ENCODE peak calls at places on chromosomes 4 and X, in six cellular contexts. W is K562, Z is MM.1S, O is IMR-90, S is GM23338, I is fibroblast of lung. C is an unnamed sample.

GRCh38 chr4:46945062-46945461 is 36.0 kb upstream of the COX7B2 start:
- DNase-seq in W (no peak), Z (no peak), O (no peak), S (no peak), I (no peak), C (no peak)

GRCh38 chr4:122576261-122577188 is 44.3 kb downstream of the IL21 start:
- DNase-seq in W (peak), Z (peak), O (peak), S (peak), I (peak), C (no peak)

GRCh38 chr4:169619518-169619957 is 840 bp upstream of the CLCN3 start:
- DNase-seq in W (peak), Z (peak), O (peak), S (peak), I (peak), C (peak)

GRCh38 chr4:70721747-70722146 is at the start of gene RUFY3:
- DNase-seq in W (no peak), Z (no peak), O (peak), S (peak), I (peak), C (peak)

GRCh38 chrX:12891167-12891566 is 15.3 kb upstream of the TLR8 start:
- DNase-seq in W (no peak), Z (no peak), O (no peak), S (no peak), I (no peak), C (no peak)

GRCh38 chr4:159823743-159824142 is 720.9 kb downstream of the RAPGEF2 start:
- DNase-seq in W (no peak), Z (peak), O (no peak), S (no peak), I (peak), C (peak)

GRCh38 chrX:153433161-153433680 is 12.6 kb downstream of the TREX2 start:
- DNase-seq in W (no peak), Z (no peak), O (no peak), S (no peak), I (no peak), C (no peak)

GRCh38 chrX:71533850-71534515 is 1.1 kb downstream of the OGT start:
- DNase-seq in W (peak), Z (peak), O (peak), S (peak), I (peak), C (peak)

GRCh38 chr4:148632476-148632875 is 190.3 kb upstream of the NR3C2 start:
- DNase-seq in W (no peak), Z (no peak), O (no peak), S (no peak), I (no peak), C (no peak)

GRCh38 chr4:83708500-83709175 is 172.7 kb downstream of the GPAT3 start:
- DNase-seq in W (no peak), Z (no peak), O (no peak), S (peak), I (no peak), C (no peak)

GRCh38 chrX:8649969-8650368 is 82.0 kb downstream of the ANOS1 start:
- DNase-seq in W (no peak), Z (no peak), O (no peak), S (no peak), I (no peak), C (no peak)

DNA sequence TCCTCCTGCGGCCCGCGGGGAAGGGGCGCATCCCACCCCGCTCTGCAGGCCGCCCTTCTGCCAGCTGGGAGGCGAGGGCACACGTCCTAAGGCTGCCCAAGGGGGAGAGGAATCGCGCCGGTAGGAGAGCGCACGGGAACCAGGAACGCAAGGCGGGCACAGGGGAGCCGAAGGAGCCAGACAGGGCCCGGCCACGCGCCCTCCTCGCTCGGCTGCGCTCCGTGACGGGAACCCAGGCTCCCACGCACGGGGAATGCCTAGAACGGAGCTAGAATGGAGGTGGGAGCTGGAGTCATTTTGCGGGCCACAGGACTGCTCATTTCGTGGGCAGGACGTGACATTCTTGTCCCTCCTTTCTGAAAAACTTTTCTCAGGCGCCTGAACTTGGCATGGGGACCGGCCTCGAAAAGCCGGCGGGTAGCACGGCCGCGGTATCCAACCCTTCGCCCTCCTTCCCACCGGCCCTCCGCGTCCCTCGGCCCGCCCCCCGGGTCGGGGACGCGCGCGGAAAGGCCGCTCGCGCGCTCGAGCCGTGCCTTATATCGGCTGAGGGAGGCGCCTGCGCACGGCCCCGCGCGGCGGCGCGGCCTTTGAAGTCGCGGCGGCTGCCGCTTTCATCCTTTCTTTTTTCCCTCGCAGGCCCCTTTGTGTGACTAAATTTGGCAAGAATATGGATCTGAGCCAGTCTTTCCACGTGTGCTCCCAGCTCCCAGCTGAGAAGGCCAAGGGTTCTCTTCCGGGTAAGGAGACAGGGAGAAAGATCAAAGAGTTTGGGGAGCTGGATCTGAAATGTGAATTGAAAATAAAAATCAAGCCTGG is 4.3 kb upstream of the LEF1 start:
- DNase-seq in W (peak), Z (peak), O (no peak), S (peak), I (peak), C (peak)
- H2AFZ ChIP-seq in W (peak), Z (peak), O (peak), S (peak), I (peak), C (peak)

GRCh38 chr4:80454561-80454960 is 119.0 kb downstream of the CFAP299 start:
- DNase-seq in W (no peak), Z (no peak), O (no peak), S (peak), I (no peak), C (no peak)
- H2AFZ ChIP-seq in W (no peak), Z (no peak), O (no peak), S (no peak), I (no peak), C (no peak)

DNA sequence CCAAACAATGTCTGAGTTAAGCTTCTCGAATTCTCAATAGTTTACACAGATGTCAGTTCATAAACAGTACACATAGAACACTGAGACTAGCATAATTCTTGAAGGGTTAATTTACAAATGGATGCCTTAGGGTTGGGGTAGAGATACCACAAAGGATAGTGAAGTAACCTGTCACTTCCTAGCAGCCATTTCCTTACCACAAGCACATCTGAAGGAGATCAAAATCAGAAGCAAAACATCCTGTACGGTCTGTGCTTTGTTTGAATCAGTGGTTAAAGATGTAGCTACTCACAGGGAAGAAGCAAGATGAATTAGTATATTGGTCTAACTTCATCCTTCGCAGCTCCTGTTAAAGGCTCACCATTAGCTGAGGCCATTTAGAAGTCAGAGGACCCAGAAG is 2393.8 kb downstream of the ARAP2 start:
- DNase-seq in W (no peak), Z (no peak), O (no peak), S (no peak), I (peak), C (peak)
- H2AFZ ChIP-seq in W (no peak), Z (no peak), O (no peak), S (peak), I (no peak), C (no peak)

GRCh38 chr4:128416921-128417320 is 129.3 kb upstream of the PGRMC2 start:
- DNase-seq in W (no peak), Z (no peak), O (no peak), S (no peak), I (peak), C (no peak)
- H2AFZ ChIP-seq in W (peak), Z (no peak), O (peak), S (no peak), I (peak), C (peak)

DNA sequence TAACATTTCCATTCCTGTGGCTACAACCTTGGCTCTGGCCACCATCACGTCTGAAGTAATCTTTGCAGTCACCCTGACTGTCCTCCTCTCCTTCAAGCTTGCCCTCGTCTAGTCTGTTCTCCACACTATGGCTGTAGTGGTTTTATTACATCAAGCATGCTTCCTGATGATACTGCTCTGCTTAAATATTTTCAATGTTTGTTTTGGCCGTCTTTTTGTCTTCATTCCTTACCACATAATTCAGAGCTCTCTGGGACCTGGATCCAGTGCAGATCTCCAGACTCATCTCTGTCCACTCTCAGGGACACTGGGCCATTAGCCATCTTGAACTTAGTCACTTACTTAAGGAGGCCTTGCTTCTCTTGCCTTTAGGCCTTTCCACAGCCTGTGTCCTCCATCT is 27.7 kb upstream of the FREM3 start:
- DNase-seq in W (no peak), Z (no peak), O (peak), S (no peak), I (peak), C (peak)
- H2AFZ ChIP-seq in W (no peak), Z (no peak), O (no peak), S (no peak), I (no peak), C (no peak)

GRCh38 chr4:165013691-165014090 is 18.1 kb upstream of the TRIM60 start:
- DNase-seq in W (no peak), Z (no peak), O (no peak), S (no peak), I (no peak), C (no peak)

GRCh38 chr4:165010487-165010886 is 21.3 kb upstream of the TRIM60 start:
- DNase-seq in W (no peak), Z (no peak), O (no peak), S (no peak), I (no peak), C (no peak)

GRCh38 chr4:165011403-165011802 is 20.4 kb upstream of the TRIM60 start:
- DNase-seq in W (no peak), Z (no peak), O (no peak), S (no peak), I (no peak), C (no peak)

GRCh38 chr4:165009493-165010227 is 22.1 kb upstream of the TRIM60 start:
- DNase-seq in W (no peak), Z (peak), O (no peak), S (no peak), I (no peak), C (no peak)

DNA sequence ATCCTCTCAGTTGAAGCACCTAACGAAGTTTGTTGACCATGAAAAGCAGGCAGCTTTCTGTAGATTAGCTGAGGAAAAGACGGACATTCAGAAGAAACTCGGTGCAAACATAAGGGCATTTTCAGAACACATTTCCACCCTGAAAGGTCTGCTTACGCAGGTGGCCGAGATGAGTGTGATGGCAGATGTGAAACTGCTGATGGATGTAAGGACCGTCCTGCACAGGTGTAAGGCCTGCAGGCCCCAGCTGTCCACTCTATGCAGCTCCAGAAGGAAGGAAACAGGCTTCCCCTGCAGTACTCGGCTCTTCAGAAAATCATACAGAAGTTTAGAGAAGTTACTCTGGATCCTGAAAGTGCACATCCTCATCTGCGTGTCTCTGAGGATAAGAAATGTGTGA is 20.8 kb upstream of the TRIM60 start:
- DNase-seq in W (no peak), Z (peak), O (no peak), S (no peak), I (no peak), C (no peak)
- H2AFZ ChIP-seq in W (no peak), Z (peak), O (no peak), S (no peak), I (no peak), C (no peak)

GRCh38 chr4:16838226-16838875 is 60.1 kb downstream of the LDB2 start:
- DNase-seq in W (no peak), Z (no peak), O (no peak), S (no peak), I (no peak), C (no peak)
- H2AFZ ChIP-seq in W (no peak), Z (no peak), O (no peak), S (no peak), I (no peak), C (no peak)

GRCh38 chr4:186643501-186644315 is 79.9 kb downstream of the FAT1 start:
- DNase-seq in W (no peak), Z (no peak), O (peak), S (no peak), I (peak), C (peak)
- H2AFZ ChIP-seq in W (no peak), Z (no peak), O (no peak), S (no peak), I (no peak), C (no peak)